ENCODE peak calls at places on chromosomes 6 and 20, in nine cellular contexts. O, P, M, C, B, F, Z, E and K are unnamed samples.

GRCh38 chr20:31570735-31571617 is 34.1 kb upstream of the ID1 start:
- DNase-seq in P (peak; percentile 96), B (no peak), O (no peak), F (no peak), Z (no peak), M (no peak), C (peak; percentile 69), E (peak; percentile 88), K (peak; percentile 54)

GRCh38 chr20:57655812-57656161 is 35.6 kb upstream of the ZBP1 start:
- DNase-seq in C (no peak), E (no peak), Z (peak; percentile 20), M (no peak), P (no peak), F (no peak), O (no peak), B (no peak), K (no peak)

GRCh38 chr20:56724246-56724757 is 95.2 kb downstream of the TFAP2C start:
- DNase-seq in E (no peak), C (no peak), P (no peak), Z (no peak), O (no peak), B (no peak), M (no peak), F (no peak), K (no peak)

GRCh38 chr20:34515484-34516037 is 661 bp upstream of the DYNLRB1 start:
- DNase-seq in O (no peak), P (peak; percentile 19), C (no peak), F (peak; percentile 83), Z (peak; percentile 73), M (peak; percentile 79), E (peak; percentile 74), B (peak; percentile 82), K (no peak)

GRCh38 chr20:13771853-13772453 is 12.8 kb downstream of the ESF1 start:
- DNase-seq in Z (no peak), O (peak; percentile 52), P (peak; percentile 59), B (no peak), E (no peak), C (no peak), F (no peak), M (no peak), K (no peak)

GRCh38 chr6:151155095-151155494 is 84.7 kb upstream of the AKAP12 start:
- DNase-seq in O (no peak), E (no peak), C (no peak), Z (no peak), B (no peak), M (no peak), F (no peak), P (no peak), K (no peak)

GRCh38 chr6:84197708-84198107 is 29.7 kb downstream of the CEP162 start:
- DNase-seq in F (no peak), P (no peak), E (no peak), Z (no peak), C (no peak), B (no peak), M (no peak), O (no peak), K (no peak)

GRCh38 chr6:158766621-158767435 is 52.3 kb downstream of the EZR start:
- DNase-seq in C (no peak), F (no peak), M (no peak), O (peak; percentile 22), Z (no peak), B (no peak), E (no peak), P (no peak), K (no peak)

GRCh38 chr20:21796059-21796458 is 90.6 kb downstream of the PAX1 start:
- DNase-seq in E (no peak), C (no peak), M (no peak), Z (no peak), F (no peak), O (no peak), P (peak; percentile 7), B (no peak), K (no peak)

GRCh38 chr20:53517146-53517545 is 76.5 kb downstream of the ZNF217 start:
- DNase-seq in M (no peak), Z (no peak), E (no peak), P (no peak), B (no peak), F (no peak), C (no peak), O (peak; percentile 18), K (no peak)

GRCh38 chr6:146551545-146551944 is 7.9 kb downstream of the RAB32 start:
- DNase-seq in E (no peak), B (no peak), C (no peak), F (no peak), P (no peak), O (peak; percentile 75), Z (no peak), M (no peak), K (no peak)

GRCh38 chr6:127288705-127289104 is 22.0 kb downstream of the RNF146 start:
- DNase-seq in C (no peak), F (no peak), B (no peak), O (peak; percentile 45), M (no peak), E (no peak), P (peak; percentile 25), Z (no peak), K (no peak)

GRCh38 chr6:56655996-56656395 is 13.3 kb upstream of the DST start:
- DNase-seq in M (no peak), C (no peak), Z (no peak), B (no peak), E (no peak), F (no peak), P (no peak), O (no peak), K (no peak)

GRCh38 chr6:110542311-110543024 is 66.1 kb upstream of the SLC22A16 start:
- DNase-seq in F (no peak), O (no peak), C (peak; percentile 74), M (no peak), E (peak; percentile 71), Z (no peak), B (no peak), P (peak; percentile 43), K (no peak)

DNA sequence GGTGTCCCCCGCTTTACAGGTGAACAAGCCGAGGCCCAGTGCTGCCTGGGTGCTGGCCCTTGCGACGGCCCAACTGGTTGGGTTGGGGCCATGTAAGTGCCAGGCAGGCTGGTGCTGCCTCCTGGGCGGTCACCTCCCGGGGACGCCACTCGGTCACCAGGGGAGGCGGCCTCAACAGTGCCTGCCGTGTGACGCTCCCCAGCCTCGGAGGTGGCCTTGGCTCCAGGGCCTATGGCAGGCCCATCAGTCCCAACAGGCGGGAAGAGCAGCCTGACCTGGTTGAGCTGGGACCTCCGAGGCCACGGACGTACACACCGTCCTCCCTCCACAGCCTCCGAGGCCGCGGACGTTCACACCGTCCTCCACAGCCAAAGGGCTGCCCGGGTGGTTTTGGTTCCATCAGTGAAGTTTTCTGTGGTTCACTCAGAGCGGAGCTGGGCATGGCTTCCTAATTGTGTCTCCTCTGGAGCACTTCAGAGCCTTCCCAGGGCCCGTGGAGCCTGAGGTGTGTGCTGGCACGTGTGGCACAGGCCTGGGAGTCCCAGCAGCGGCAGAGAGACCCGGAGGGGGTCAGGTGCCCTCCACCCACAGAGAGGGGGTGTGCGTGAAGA is 19.3 kb upstream of the SLCO4A1 start:
- DNase-seq in B (no peak), P (peak; percentile 16), C (peak; percentile 55), E (no peak), M (no peak), O (no peak), Z (no peak), F (no peak), K (no peak)
- H3K4me3 ChIP-seq in B (peak overlapping the region; percentile 16), P (peak overlapping the region; percentile 16), C (no peak overlapping the region), E (no peak overlapping the region), M (no peak overlapping the region), O (no peak overlapping the region), Z (no peak overlapping the region), F (peak overlapping the region; percentile 21), K (no peak overlapping the region)

GRCh38 chr6:37696841-37697735 is 595 bp downstream of the MDGA1 start:
- DNase-seq in Z (peak; percentile 30), E (no peak), B (no peak), M (peak; percentile 35), P (peak; percentile 61), F (peak; percentile 57), C (peak; percentile 68), O (no peak), K (no peak)

GRCh38 chr6:37694259-37694658 is 3.4 kb downstream of the MDGA1 start:
- DNase-seq in O (no peak), M (no peak), E (no peak), C (no peak), F (no peak), P (no peak), B (no peak), Z (no peak), K (no peak)

GRCh38 chr6:37695273-37695672 is 2.4 kb downstream of the MDGA1 start:
- DNase-seq in P (no peak), C (no peak), F (no peak), O (no peak), M (no peak), Z (no peak), E (no peak), B (no peak), K (no peak)

GRCh38 chr6:37696220-37696840 is 1.4 kb downstream of the MDGA1 start:
- DNase-seq in B (no peak), F (no peak), P (peak; percentile 79), O (peak; percentile 42), M (peak; percentile 33), E (no peak), Z (peak; percentile 31), C (peak; percentile 58), K (no peak)

DNA sequence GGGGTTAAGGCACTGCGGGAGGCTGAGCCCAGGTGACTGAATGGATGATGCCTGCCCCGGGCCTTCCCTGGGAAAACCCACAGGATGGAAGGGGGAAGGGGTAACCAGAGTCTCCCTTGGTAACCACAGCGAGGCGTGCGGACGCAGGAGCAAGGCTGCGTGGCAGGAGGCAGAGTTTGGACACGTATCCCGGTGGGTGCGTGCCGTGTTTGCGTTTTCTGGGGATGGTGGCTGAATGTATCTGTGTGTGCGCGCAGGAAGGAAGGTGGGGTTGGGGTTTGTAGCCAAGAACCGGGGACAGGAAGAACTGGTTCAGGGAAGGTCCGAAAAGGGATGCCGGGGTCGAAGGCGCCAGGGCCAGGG is 1.8 kb downstream of the MDGA1 start:
- DNase-seq in O (no peak), M (peak; percentile 21), Z (no peak), C (no peak), E (no peak), F (no peak), B (no peak), P (peak; percentile 38), K (no peak)
- H3K27me3 ChIP-seq in O (no peaks in the 10 kb centered on the region), M (no peaks in the 10 kb centered on the region), Z (no peaks in the 10 kb centered on the region), C (no peaks in the 10 kb centered on the region), E (no peaks in the 10 kb centered on the region), F (no peaks in the 10 kb centered on the region), B (peaks cover 53% of the 10 kb centered on the region), P (no peaks in the 10 kb centered on the region), K (peaks cover 8% of the 10 kb centered on the region)

GRCh38 chr20:47351643-47352331 is 4.7 kb downstream of the ZMYND8 start:
- DNase-seq in B (peak; percentile 16), E (no peak), C (no peak), M (peak; percentile 27), P (no peak), O (no peak), Z (no peak), F (no peak), K (no peak)
- H3K4me3 ChIP-seq in B (peak overlapping the region; percentile 43), E (peak overlapping the region; percentile 52), C (peak overlapping the region; percentile 35), M (peak overlapping the region; percentile 41), P (no peak overlapping the region), O (no peak overlapping the region), Z (peak overlapping the region; percentile 32), F (peak overlapping the region; percentile 36), K (no peak overlapping the region)

DNA sequence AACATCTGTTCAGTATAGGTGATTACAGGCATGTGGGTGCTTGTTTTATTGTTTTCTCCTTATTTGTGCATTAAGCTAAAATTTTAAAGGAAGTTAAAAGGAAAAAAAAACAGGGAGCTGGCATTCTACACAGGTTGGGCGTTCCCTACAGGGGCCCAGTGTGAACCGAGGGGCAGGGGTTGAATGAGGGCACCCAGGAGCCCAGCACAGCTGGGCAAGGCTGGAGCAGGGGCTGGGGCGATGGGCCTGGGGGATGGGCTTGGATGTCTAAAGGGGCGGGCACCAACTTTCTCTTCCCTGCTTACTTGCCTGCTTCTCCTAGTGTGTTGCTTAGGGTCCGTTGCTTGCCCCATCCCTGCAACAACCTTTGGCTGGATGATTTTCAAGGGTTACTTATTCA is 230.2 kb upstream of the RNF24 start:
- DNase-seq in C (no peak), M (no peak), O (no peak), Z (no peak), E (no peak), F (no peak), P (no peak), B (no peak), K (no peak)
- H3K27me3 ChIP-seq in C (no peaks in the 10 kb centered on the region), M (no peaks in the 10 kb centered on the region), O (peaks cover 3% of the 10 kb centered on the region), Z (no peaks in the 10 kb centered on the region), E (peaks cover 16% of the 10 kb centered on the region), F (no peaks in the 10 kb centered on the region), P (no peaks in the 10 kb centered on the region), B (peaks cover 52% of the 10 kb centered on the region), K (no peaks in the 10 kb centered on the region)